ENCODE peak calls at places on chromosomes 6 and 20, in ten cellular contexts. O, B, A, C, X, K, R, Y, P and H are unnamed samples.

GRCh38 chr6:74733830-74734591 is 471.8 kb downstream of the COL12A1 start:
- DNase-seq in O (no peak), B (no peak), A (no peak), C (no peak), X (no peak), K (no peak), R (no peak), Y (no peak), P (no peak), H (no peak)

GRCh38 chr20:2752631-2753455 is 47.6 kb downstream of the CPXM1 start:
- DNase-seq in O (peak; percentile 62), B (no peak), A (peak; percentile 50), C (no peak), X (peak; percentile 31), K (peak; percentile 86), R (no peak), Y (peak; percentile 28), P (peak; percentile 38), H (no peak)

GRCh38 chr6:167910652-167911051 is 83.9 kb downstream of the AFDN start:
- DNase-seq in O (no peak), B (no peak), A (no peak), C (no peak), X (no peak), K (no peak), R (no peak), Y (no peak), P (no peak), H (no peak)

GRCh38 chr20:47591231-47591630 is 89.5 kb downstream of the NCOA3 start:
- DNase-seq in O (no peak), B (no peak), A (no peak), C (no peak), X (no peak), K (no peak), R (no peak), Y (no peak), P (no peak), H (no peak)

GRCh38 chr6:41682966-41683459 is 44.7 kb downstream of the MDFI start:
- DNase-seq in O (no peak), B (no peak), A (no peak), C (no peak), X (no peak), K (no peak), R (no peak), Y (no peak), P (no peak), H (no peak)

GRCh38 chr6:32842690-32843089 is 1.2 kb downstream of the PSMB8 start:
- DNase-seq in O (no peak), B (no peak), A (no peak), C (no peak), X (no peak), K (no peak), R (no peak), Y (no peak), P (no peak), H (no peak)

GRCh38 chr6:109009761-109010612 is 84.7 kb downstream of the SESN1 start:
- DNase-seq in O (no peak), B (no peak), A (no peak), C (no peak), X (no peak), K (no peak), R (no peak), Y (no peak), P (no peak), H (no peak)

GRCh38 chr20:25199473-25200265 is 4.2 kb downstream of the ENTPD6 start:
- DNase-seq in O (no peak), B (no peak), A (no peak), C (no peak), X (no peak), K (no peak), R (no peak), Y (no peak), P (no peak), H (no peak)

GRCh38 chr20:12566596-12566995 is 442.2 kb upstream of the SPTLC3 start:
- DNase-seq in O (no peak), B (no peak), A (no peak), C (no peak), X (no peak), K (no peak), R (no peak), Y (no peak), P (no peak), H (no peak)

GRCh38 chr20:54250691-54251090 is 42.8 kb downstream of the PFDN4 start:
- DNase-seq in O (no peak), B (no peak), A (no peak), C (no peak), X (no peak), K (no peak), R (no peak), Y (no peak), P (no peak), H (no peak)